ENCODE peak calls at places on chromosomes 11 and 22, in eight cellular contexts. B is fibroblast of lung, T is lung, C is cardiac muscle cell, Q is glutamatergic neuron, X is A549, O is stomach, L is RWPE1. Z is an unnamed sample.

GRCh38 chr11:23932485-23932898 is 564.4 kb upstream of the LUZP2 start:
- DNase-seq in B (peak), O (no peak), T (no peak), Q (no peak), C (peak), X (no peak), L (no peak), Z (no peak)

GRCh38 chr11:75195164-75195962 is 44.5 kb downstream of the SLCO2B1 start:
- DNase-seq in Q (no peak), T (peak), B (no peak), L (no peak), O (no peak), C (peak), X (no peak), Z (no peak)

GRCh38 chr11:45233121-45233803 is 52.9 kb downstream of the SYT13 start:
- DNase-seq in B (peak), X (peak), Q (peak), L (peak), C (peak), O (peak), T (peak), Z (peak)

GRCh38 chr22:38080847-38081635 is 2.9 kb downstream of the SLC16A8 start:
- DNase-seq in Q (peak), T (no peak), X (no peak), O (peak), B (peak), L (no peak), C (peak), Z (no peak)

GRCh38 chr11:132028380-132029240 is 658.2 kb downstream of the NTM start:
- DNase-seq in C (peak), T (no peak), X (peak), Q (peak), O (peak), B (peak), L (peak), Z (peak)

GRCh38 chr11:22459053-22459452 is 120.9 kb downstream of the SLC17A6 start:
- DNase-seq in L (peak), X (no peak), C (peak), T (no peak), O (no peak), B (peak), Q (no peak), Z (no peak)

GRCh38 chr22:44542561-44543222 is 44.7 kb upstream of the RTL6 start:
- DNase-seq in O (no peak), C (no peak), T (no peak), Q (no peak), X (no peak), L (no peak), B (no peak), Z (no peak)

GRCh38 chr22:44828193-44828592 is 75.8 kb downstream of the ARHGAP8 start:
- DNase-seq in T (no peak), B (no peak), L (peak), C (peak), Q (peak), X (peak), O (no peak), Z (peak)

GRCh38 chr22:48755332-48755949 is 1072.2 kb downstream of the BRD1 start:
- DNase-seq in B (no peak), C (no peak), X (no peak), Q (peak), L (no peak), O (peak), T (peak), Z (no peak)

GRCh38 chr11:29628584-29628983 is 388.2 kb downstream of the KCNA4 start:
- DNase-seq in O (no peak), C (no peak), T (no peak), X (no peak), L (no peak), Q (no peak), B (no peak), Z (no peak)

DNA sequence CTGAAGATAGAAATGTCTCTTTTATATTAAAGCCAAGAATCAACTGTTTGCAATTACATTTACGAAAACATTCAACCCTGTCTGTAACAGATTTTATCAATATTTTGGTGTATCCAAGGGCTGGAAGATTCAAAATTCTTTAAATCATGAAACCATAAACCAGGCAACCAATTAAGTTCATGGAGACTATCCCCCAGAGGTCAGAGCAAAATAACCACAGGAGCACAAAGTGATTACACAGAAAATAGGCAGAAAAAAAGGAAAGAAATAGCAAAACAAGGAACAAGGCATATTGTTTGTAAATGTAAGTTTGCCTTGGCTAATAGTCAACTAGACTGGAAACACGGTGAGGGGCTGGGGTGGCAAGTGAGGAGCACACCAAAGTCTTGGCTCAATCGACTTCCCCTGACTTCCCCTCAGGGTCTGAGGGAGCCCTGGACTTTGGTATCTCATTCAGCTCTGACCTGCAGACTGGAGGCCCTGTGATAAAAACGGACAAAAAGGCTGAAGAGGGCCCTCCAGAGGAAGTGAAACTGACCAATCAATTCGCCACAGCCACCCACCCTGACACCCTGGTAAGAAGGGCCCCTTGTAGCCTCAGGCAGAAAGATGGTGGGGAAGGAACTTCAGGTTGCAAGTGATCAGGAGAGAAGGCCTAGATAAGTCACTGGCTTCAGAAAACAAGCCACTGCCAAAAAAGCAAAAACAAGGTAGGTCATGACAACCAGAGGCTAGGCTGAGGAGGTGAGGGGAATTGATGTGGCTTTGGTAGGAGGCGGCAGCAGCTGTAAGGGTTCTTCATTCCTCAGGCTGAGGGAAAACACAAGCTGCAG is 1.9 kb downstream of the SIK3 start:
- DNase-seq in B (peak), Q (no peak), L (no peak), O (no peak), C (no peak), X (peak), T (no peak), Z (peak)
- TF ChIP-seq CTCF in B (peak), Q (no peak), L (no peak), O (no peak), C (no peak), X (no peak), T (no peak), Z (no peak)

GRCh38 chr22:16131918-16132317 is 442.1 kb downstream of the POTEH start:
- DNase-seq in C (no peak), O (no peak), X (no peak), T (no peak), B (no peak), Q (no peak), L (no peak), Z (no peak)
- TF ChIP-seq CTCF in C (no peak), O (no peak), X (no peak), T (no peak), B (no peak), Q (no peak), L (no peak), Z (no peak)

GRCh38 chr11:64148917-64149617 is 16.8 kb downstream of the MACROD1 start:
- DNase-seq in B (no peak), C (no peak), Q (no peak), X (no peak), O (no peak), L (no peak), T (no peak), Z (no peak)
- TF ChIP-seq CTCF in B (no peak), C (no peak), Q (peak), X (peak), O (no peak), L (peak), T (no peak), Z (peak)

GRCh38 chr11:68213555-68214172 is 568 bp upstream of the KMT5B start:
- DNase-seq in T (peak), O (peak), X (peak), B (peak), L (peak), Q (peak), C (peak), Z (peak)
- TF ChIP-seq CTCF in T (no peak), O (no peak), X (no peak), B (no peak), L (no peak), Q (peak), C (no peak), Z (peak)

Z was measured in neural crest cell.